ENCODE peak calls at places on chromosomes 2 and 18, in eight cellular contexts. D, Z, H, P, M, U, S and B are unnamed samples.

GRCh38 chr2:236054661-236055060 is 113.5 kb downstream of the GBX2 start:
- DNase-seq in Z (no peak), S (no peak), U (no peak), M (no peak), H (no peak), D (no peak), P (no peak), B (no peak)

GRCh38 chr2:26811791-26812454 is 26.1 kb downstream of the CENPA start:
- DNase-seq in H (no peak), U (no peak), P (no peak), Z (no peak), M (no peak), S (no peak), D (no peak), B (no peak)

GRCh38 chr2:120205901-120206581 is 17.2 kb downstream of the TMEM185B start:
- DNase-seq in M (no peak), Z (no peak), U (no peak), S (no peak), H (no peak), D (no peak), P (peak; percentile 15), B (peak; percentile 10)

GRCh38 chr2:102253140-102253752 is 58.1 kb upstream of the IL1RL1 start:
- DNase-seq in S (no peak), H (no peak), U (no peak), D (no peak), M (no peak), Z (no peak), P (no peak), B (no peak)

GRCh38 chr2:53911434-53912189 is 51.8 kb upstream of the GPR75 start:
- DNase-seq in Z (no peak), S (no peak), H (no peak), P (no peak), D (no peak), U (no peak), M (no peak), B (no peak)

GRCh38 chr18:50009772-50010171 is 185.2 kb downstream of the MYO5B start:
- DNase-seq in M (no peak), H (peak; percentile 18), U (peak; percentile 16), D (no peak), S (peak; percentile 15), Z (no peak), P (peak; percentile 47), B (peak; percentile 37)

GRCh38 chr2:168465594-168465993 is 9.5 kb downstream of the CERS6 start:
- DNase-seq in Z (no peak), D (no peak), S (no peak), P (no peak), U (no peak), H (no peak), M (no peak), B (no peak)

GRCh38 chr2:107364361-107364950 is 462.2 kb upstream of the RGPD4 start:
- DNase-seq in P (no peak), Z (no peak), M (no peak), U (no peak), H (no peak), D (no peak), S (no peak), B (peak; percentile 3)

GRCh38 chr2:208315081-208315788 is 49.2 kb downstream of the PIKFYVE start:
- DNase-seq in D (no peak), S (no peak), U (no peak), Z (no peak), P (no peak), M (no peak), H (peak; percentile 55), B (peak; percentile 46)

GRCh38 chr2:101818531-101819451 is 121.3 kb downstream of the MAP4K4 start:
- DNase-seq in D (no peak), M (peak; percentile 65), U (peak; percentile 70), H (peak; percentile 37), P (peak; percentile 31), S (no peak), Z (no peak), B (no peak)

GRCh38 chr18:53991805-53992204 is 232.7 kb downstream of the MBD2 start:
- DNase-seq in Z (no peak), U (no peak), P (no peak), M (no peak), H (peak; percentile 45), D (no peak), S (no peak), B (peak; percentile 24)

GRCh38 chr2:26922638-26923466 is 47.6 kb upstream of the MAPRE3 start:
- DNase-seq in U (peak; percentile 88), D (no peak), S (peak; percentile 78), H (peak; percentile 25), P (peak; percentile 83), M (no peak), Z (peak; percentile 47), B (peak; percentile 25)

GRCh38 chr2:242075163-242075562 is 205.6 kb downstream of the RTP5 start:
- DNase-seq in M (peak; percentile 21), D (no peak), Z (no peak), P (no peak), U (no peak), H (peak; percentile 93), S (no peak), B (peak; percentile 71)

GRCh38 chr2:231482806-231483391 is 18.6 kb upstream of the NCL start:
- DNase-seq in M (no peak), H (peak; percentile 58), U (peak; percentile 56), S (peak; percentile 68), D (peak; percentile 79), Z (peak; percentile 89), P (peak; percentile 11), B (peak; percentile 66)

GRCh38 chr2:173048901-173049661 is 26.6 kb upstream of the MAP3K20 start:
- DNase-seq in S (peak; percentile 53), Z (peak; percentile 70), H (peak; percentile 98), D (no peak), P (peak; percentile 12), M (peak; percentile 90), U (no peak), B (peak; percentile 98)

GRCh38 chr2:78418041-78418440 is 607.5 kb upstream of the REG3G start:
- DNase-seq in M (no peak), H (no peak), D (no peak), P (peak; percentile 88), S (no peak), Z (no peak), U (no peak), B (peak; percentile 30)

GRCh38 chr2:30239308-30240161 is 8.2 kb downstream of the LBH start:
- DNase-seq in P (peak; percentile 21), S (peak; percentile 76), U (no peak), D (peak; percentile 88), Z (peak; percentile 80), M (peak; percentile 45), H (peak; percentile 88), B (peak; percentile 91)

GRCh38 chr2:241035142-241035817 is 36.9 kb downstream of the SNED1 start:
- DNase-seq in Z (no peak), P (no peak), D (no peak), U (peak; percentile 28), H (no peak), S (no peak), M (no peak), B (no peak)

GRCh38 chr2:232891621-232892071 is 21.6 kb downstream of the SNORC start:
- DNase-seq in P (peak; percentile 21), D (peak; percentile 36), U (no peak), H (peak; percentile 83), S (no peak), M (no peak), Z (no peak), B (peak; percentile 90)

GRCh38 chr2:21484643-21485042 is 360.9 kb downstream of the TDRD15 start:
- DNase-seq in M (no peak), H (no peak), S (no peak), U (no peak), D (no peak), P (no peak), Z (no peak), B (no peak)

GRCh38 chr2:203802277-203803045 is 65.1 kb upstream of the CTLA4 start:
- DNase-seq in Z (no peak), U (no peak), H (peak; percentile 80), M (peak; percentile 92), P (no peak), S (no peak), D (no peak), B (peak; percentile 72)